ENCODE peak calls at places on chromosomes 1 and 21, in four cellular contexts. L is fibroblast of lung, N is SK-N-SH, U is astrocyte. B is an unnamed sample. For H3K36me3, the result is how much of the 10 kb centered on the place peaks cover.

GRCh38 chr1:100074604-100075395 is 57.9 kb downstream of the SASS6 start:
- DNase-seq in L (peak), U (no peak), N (no peak), B (no peak)

GRCh38 chr1:46553506-46553905 is 2.1 kb upstream of the KNCN start:
- DNase-seq in N (no peak), L (no peak), U (no peak), B (no peak)

GRCh38 chr1:160078392-160079195 is 2.7 kb upstream of the KCNJ9 start:
- DNase-seq in L (peak), U (no peak), N (peak), B (peak)

GRCh38 chr1:20726107-20726911 is 6.2 kb downstream of the SH2D5 start:
- DNase-seq in L (no peak), U (no peak), N (peak), B (no peak)

GRCh38 chr1:54125671-54126070 is 27.1 kb downstream of the CDCP2 start:
- DNase-seq in L (peak), U (no peak), N (no peak), B (no peak)

GRCh38 chr21:27225142-27225541 is 258.3 kb upstream of the ADAMTS5 start:
- DNase-seq in N (no peak), U (no peak), L (peak), B (no peak)

GRCh38 chr1:53195913-53196484 is 625 bp upstream of the CPT2 start:
- DNase-seq in U (no peak), N (no peak), L (no peak), B (no peak)

GRCh38 chr1:44543064-44543815 is 131.0 kb downstream of the TMEM53 start:
- DNase-seq in L (no peak), U (no peak), N (peak), B (peak)

GRCh38 chr1:67361646-67362045 is 54.0 kb downstream of the IL12RB2 start:
- DNase-seq in U (no peak), L (no peak), N (no peak), B (no peak)

GRCh38 chr21:45981641-45982255 is at the start of gene COL6A1:
- DNase-seq in N (peak), U (peak), L (no peak), B (peak)

GRCh38 chr21:45980271-45980670 is 1.3 kb upstream of the COL6A1 start:
- DNase-seq in N (no peak), U (no peak), L (no peak), B (no peak)

GRCh38 chr21:45979651-45980050 is 1.9 kb upstream of the COL6A1 start:
- DNase-seq in U (no peak), N (no peak), L (no peak), B (no peak)

GRCh38 chr21:45981154-45981606 is 390 bp upstream of the COL6A1 start:
- DNase-seq in N (peak), U (peak), L (peak), B (peak)

DNA sequence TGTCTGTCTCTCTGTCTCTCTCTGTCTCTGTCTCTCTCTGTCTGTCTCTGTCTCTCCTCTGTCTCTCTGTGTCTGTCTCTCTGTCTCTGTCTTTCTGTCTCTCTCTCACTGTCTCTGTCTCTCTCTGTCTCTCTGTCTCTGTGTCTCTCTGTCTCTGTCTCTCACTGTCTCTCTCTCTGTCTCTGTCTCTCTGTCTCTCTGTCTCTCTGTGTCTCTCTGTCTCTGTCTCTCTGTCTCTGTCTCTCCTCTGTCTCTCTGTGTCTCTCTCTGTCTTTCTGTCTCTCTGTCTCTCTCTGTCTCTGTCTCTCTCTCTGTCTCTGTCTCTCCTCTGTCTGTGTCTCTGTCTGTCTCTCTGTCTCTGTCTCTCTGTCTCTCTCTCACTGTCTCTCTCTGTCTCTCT is 873 bp upstream of the COL6A1 start:
- DNase-seq in U (no peak), N (no peak), L (no peak), B (no peak)
- H2AFZ ChIP-seq in U (peak), N (peak), L (no peak), B (no peak)

DNA sequence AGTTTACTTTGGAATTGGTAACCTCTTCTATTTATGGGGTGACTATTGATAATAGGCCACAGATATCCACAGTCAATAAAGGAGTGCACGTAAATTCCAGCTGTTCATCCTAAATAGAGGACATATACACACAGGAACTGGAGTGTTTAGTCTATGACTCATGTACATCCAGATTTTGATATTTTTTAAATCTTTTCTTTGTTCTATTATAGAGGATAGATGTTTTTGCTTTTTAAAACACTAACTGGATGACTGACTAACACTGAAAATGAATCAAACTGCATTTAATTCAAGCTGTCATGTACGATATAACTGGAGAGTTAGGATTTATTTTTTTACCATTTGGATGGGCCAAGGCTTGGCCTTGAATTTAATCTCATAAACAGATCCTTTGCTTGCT is 45.9 kb downstream of the RGL1 start:
- DNase-seq in U (no peak), N (no peak), L (no peak), B (no peak)
- H3K36me3 ChIP-seq in U (under half), N (under half), L (under half), B (under half)

GRCh38 chr1:225389850-225390249 is 38.0 kb downstream of the LBR start:
- DNase-seq in N (no peak), L (no peak), U (no peak), B (no peak)
- H2AFZ ChIP-seq in N (no peak), L (no peak), U (no peak), B (no peak)

DNA sequence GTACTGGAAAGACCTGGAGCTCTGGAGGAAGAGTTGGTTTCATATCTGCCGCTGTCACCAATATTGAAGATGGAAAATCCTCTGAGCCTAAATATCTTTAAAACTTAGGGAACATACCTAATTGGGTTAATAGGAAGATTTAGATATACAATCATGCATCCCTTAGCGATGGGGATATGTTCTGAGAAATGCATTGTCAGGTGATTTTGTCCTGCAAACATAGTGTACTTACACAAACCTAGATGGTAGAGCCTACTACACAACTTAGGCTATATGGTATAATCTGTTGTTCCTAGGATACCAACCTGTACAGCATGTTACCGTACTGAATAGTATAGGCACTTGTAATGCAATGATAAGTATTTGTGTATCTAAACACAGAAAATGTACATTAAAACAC is 22.5 kb downstream of the YTHDF2 start:
- DNase-seq in U (no peak), N (no peak), L (no peak), B (no peak)
- H3K36me3 ChIP-seq in U (under half), N (under half), L (under half), B (under half)

B was measured in GM23338.